ENCODE peak calls at places on chromosomes 2 and 18, in four cellular contexts. One of them, this sample, is unnamed.

GRCh38 chr2:191645032-191645431 is 32.9 kb upstream of the NABP1 start:
- DNase-seq in cardiac fibroblast: no peak
- DNase-seq in A549: no peak
- DNase-seq in CD8-positive, alpha-beta memory T cell: no peak
- DNase-seq in this sample: no peak

GRCh38 chr2:15363142-15363541 is 198.0 kb downstream of the NBAS start:
- DNase-seq in A549: no peak
- DNase-seq in CD8-positive, alpha-beta memory T cell: no peak
- DNase-seq in cardiac fibroblast: peak; percentile 57
- DNase-seq in this sample: peak; percentile 47

GRCh38 chr18:904135-905090 is at the start of gene ADCYAP1:
- DNase-seq in A549: no peak
- DNase-seq in CD8-positive, alpha-beta memory T cell: no peak
- DNase-seq in cardiac fibroblast: peak; percentile 10
- DNase-seq in this sample: no peak

GRCh38 chr18:79217979-79218604 is 148.9 kb downstream of the ATP9B start:
- DNase-seq in CD8-positive, alpha-beta memory T cell: no peak
- DNase-seq in cardiac fibroblast: no peak
- DNase-seq in A549: no peak
- DNase-seq in this sample: no peak

GRCh38 chr2:234468503-234468902 is 28.4 kb downstream of the ARL4C start:
- DNase-seq in CD8-positive, alpha-beta memory T cell: no peak
- DNase-seq in A549: no peak
- DNase-seq in cardiac fibroblast: no peak
- DNase-seq in this sample: no peak

GRCh38 chr2:38255211-38255610 is 121.9 kb downstream of the ATL2 start:
- DNase-seq in cardiac fibroblast: no peak
- DNase-seq in A549: no peak
- DNase-seq in CD8-positive, alpha-beta memory T cell: no peak
- DNase-seq in this sample: no peak

GRCh38 chr2:235570256-235570655 is 76.4 kb downstream of the AGAP1 start:
- DNase-seq in A549: no peak
- DNase-seq in cardiac fibroblast: peak; percentile 28
- DNase-seq in CD8-positive, alpha-beta memory T cell: no peak
- DNase-seq in this sample: no peak

GRCh38 chr18:2994603-2995432 is 18.1 kb downstream of the LPIN2 start:
- DNase-seq in A549: no peak
- DNase-seq in CD8-positive, alpha-beta memory T cell: peak; percentile 73
- DNase-seq in cardiac fibroblast: no peak
- DNase-seq in this sample: no peak

GRCh38 chr2:128389521-128389920 is 70.9 kb upstream of the HS6ST1 start:
- DNase-seq in cardiac fibroblast: no peak
- DNase-seq in CD8-positive, alpha-beta memory T cell: no peak
- DNase-seq in A549: no peak
- DNase-seq in this sample: no peak

GRCh38 chr2:106161938-106162814 is 31.9 kb downstream of the UXS1 start:
- DNase-seq in cardiac fibroblast: peak; percentile 24
- DNase-seq in A549: no peak
- DNase-seq in CD8-positive, alpha-beta memory T cell: no peak
- DNase-seq in this sample: peak; percentile 96

GRCh38 chr18:50201476-50201875 is 6.5 kb upstream of the MYO5B start:
- DNase-seq in cardiac fibroblast: no peak
- DNase-seq in A549: no peak
- DNase-seq in CD8-positive, alpha-beta memory T cell: no peak
- DNase-seq in this sample: no peak

GRCh38 chr18:76463872-76464271 is 31.2 kb downstream of the ZNF516 start:
- DNase-seq in cardiac fibroblast: no peak
- DNase-seq in CD8-positive, alpha-beta memory T cell: no peak
- DNase-seq in A549: no peak
- DNase-seq in this sample: no peak

GRCh38 chr2:3102081-3102914 is 275.3 kb downstream of the EIPR1 start:
- DNase-seq in CD8-positive, alpha-beta memory T cell: no peak
- DNase-seq in cardiac fibroblast: no peak
- DNase-seq in A549: no peak
- DNase-seq in this sample: no peak

GRCh38 chr2:199230091-199230490 is 227.6 kb downstream of the SATB2 start:
- DNase-seq in cardiac fibroblast: peak; percentile 56
- DNase-seq in CD8-positive, alpha-beta memory T cell: no peak
- DNase-seq in A549: no peak
- DNase-seq in this sample: no peak

GRCh38 chr2:128374001-128374710 is 55.5 kb upstream of the HS6ST1 start:
- DNase-seq in cardiac fibroblast: no peak
- DNase-seq in A549: no peak
- DNase-seq in CD8-positive, alpha-beta memory T cell: no peak
- DNase-seq in this sample: no peak

GRCh38 chr18:26482567-26482966 is 65.8 kb downstream of the KCTD1 start:
- DNase-seq in cardiac fibroblast: no peak
- DNase-seq in CD8-positive, alpha-beta memory T cell: no peak
- DNase-seq in A549: no peak
- DNase-seq in this sample: no peak

GRCh38 chr18:30446605-30447004 is 595.9 kb downstream of the DSC3 start:
- DNase-seq in cardiac fibroblast: no peak
- DNase-seq in CD8-positive, alpha-beta memory T cell: no peak
- DNase-seq in A549: no peak
- DNase-seq in this sample: no peak

GRCh38 chr18:80246656-80247402 is 485 bp downstream of the PARD6G start:
- DNase-seq in cardiac fibroblast: peak; percentile 21
- DNase-seq in CD8-positive, alpha-beta memory T cell: peak; percentile 11
- DNase-seq in A549: peak; percentile 10
- DNase-seq in this sample: no peak

GRCh38 chr2:185316383-185316782 is 422.2 kb upstream of the FSIP2 start:
- DNase-seq in CD8-positive, alpha-beta memory T cell: no peak
- DNase-seq in A549: no peak
- DNase-seq in cardiac fibroblast: no peak
- DNase-seq in this sample: no peak

GRCh38 chr2:35973132-35973736 is 382.3 kb upstream of the CRIM1 start:
- DNase-seq in CD8-positive, alpha-beta memory T cell: no peak
- DNase-seq in A549: peak; percentile 7
- DNase-seq in cardiac fibroblast: peak; percentile 53
- DNase-seq in this sample: peak; percentile 25

GRCh38 chr2:172861632-172862031 is 126.0 kb downstream of the RAPGEF4 start:
- DNase-seq in A549: no peak
- DNase-seq in CD8-positive, alpha-beta memory T cell: no peak
- DNase-seq in cardiac fibroblast: no peak
- DNase-seq in this sample: no peak

GRCh38 chr2:172862077-172862476 is 126.4 kb downstream of the RAPGEF4 start:
- DNase-seq in A549: no peak
- DNase-seq in cardiac fibroblast: no peak
- DNase-seq in CD8-positive, alpha-beta memory T cell: no peak
- DNase-seq in this sample: no peak

GRCh38 chr2:172858473-172858745 is 122.8 kb downstream of the RAPGEF4 start:
- DNase-seq in CD8-positive, alpha-beta memory T cell: no peak
- DNase-seq in A549: no peak
- DNase-seq in cardiac fibroblast: no peak
- DNase-seq in this sample: no peak

GRCh38 chr2:172861163-172861562 is 125.5 kb downstream of the RAPGEF4 start:
- DNase-seq in A549: no peak
- DNase-seq in CD8-positive, alpha-beta memory T cell: no peak
- DNase-seq in cardiac fibroblast: no peak
- DNase-seq in this sample: no peak

DNA sequence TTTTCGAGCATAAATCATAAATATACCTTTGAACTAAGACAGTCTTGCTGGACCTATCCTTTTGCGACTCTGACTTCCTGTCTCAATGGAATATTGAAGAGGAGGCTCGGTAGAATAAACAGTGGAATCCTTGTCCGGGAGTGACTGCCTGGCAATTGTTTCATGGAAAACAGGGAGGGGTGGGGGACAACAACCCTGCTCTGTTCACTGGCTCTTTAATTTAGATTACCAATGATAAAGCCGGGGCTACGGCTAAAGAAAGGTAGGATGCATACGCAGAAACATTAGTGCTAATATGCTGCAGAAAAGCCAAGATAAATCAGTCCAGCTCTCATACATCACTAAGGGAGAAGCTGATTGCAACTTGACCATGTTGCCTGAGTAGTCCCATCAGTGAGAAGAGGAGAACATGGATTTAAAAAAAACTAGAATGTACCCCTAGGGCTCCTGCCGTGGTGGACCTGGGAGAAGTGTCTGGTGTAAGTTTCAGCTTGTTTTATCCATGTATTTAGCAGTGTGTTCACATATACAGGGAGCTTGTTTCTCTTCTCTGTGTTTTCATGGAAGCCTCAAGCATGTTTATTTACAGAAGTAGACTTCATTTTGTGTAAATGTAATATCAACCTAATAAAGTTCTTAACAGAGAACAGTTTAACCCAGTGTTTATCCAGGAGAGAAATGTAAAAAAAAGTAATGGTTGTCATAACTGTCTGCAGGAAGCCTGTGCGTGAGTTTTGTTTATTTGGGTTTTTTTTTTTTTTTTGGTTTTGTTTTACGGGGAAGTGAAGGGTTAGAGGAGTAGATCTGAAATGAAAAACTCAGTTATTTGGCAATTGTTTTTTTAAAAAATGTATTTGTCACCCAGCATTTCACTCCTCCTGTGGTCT is 124.4 kb downstream of the RAPGEF4 start:
- DNase-seq in CD8-positive, alpha-beta memory T cell: no peak
- DNase-seq in cardiac fibroblast: peak; percentile 3
- DNase-seq in A549: no peak
- DNase-seq in this sample: no peak
- H3K4me3 ChIP-seq in CD8-positive, alpha-beta memory T cell: no peak overlapping the region
- H3K4me3 ChIP-seq in cardiac fibroblast: no peak overlapping the region
- H3K4me3 ChIP-seq in A549: no peak overlapping the region
- H3K4me3 ChIP-seq in this sample: no peak overlapping the region

DNA sequence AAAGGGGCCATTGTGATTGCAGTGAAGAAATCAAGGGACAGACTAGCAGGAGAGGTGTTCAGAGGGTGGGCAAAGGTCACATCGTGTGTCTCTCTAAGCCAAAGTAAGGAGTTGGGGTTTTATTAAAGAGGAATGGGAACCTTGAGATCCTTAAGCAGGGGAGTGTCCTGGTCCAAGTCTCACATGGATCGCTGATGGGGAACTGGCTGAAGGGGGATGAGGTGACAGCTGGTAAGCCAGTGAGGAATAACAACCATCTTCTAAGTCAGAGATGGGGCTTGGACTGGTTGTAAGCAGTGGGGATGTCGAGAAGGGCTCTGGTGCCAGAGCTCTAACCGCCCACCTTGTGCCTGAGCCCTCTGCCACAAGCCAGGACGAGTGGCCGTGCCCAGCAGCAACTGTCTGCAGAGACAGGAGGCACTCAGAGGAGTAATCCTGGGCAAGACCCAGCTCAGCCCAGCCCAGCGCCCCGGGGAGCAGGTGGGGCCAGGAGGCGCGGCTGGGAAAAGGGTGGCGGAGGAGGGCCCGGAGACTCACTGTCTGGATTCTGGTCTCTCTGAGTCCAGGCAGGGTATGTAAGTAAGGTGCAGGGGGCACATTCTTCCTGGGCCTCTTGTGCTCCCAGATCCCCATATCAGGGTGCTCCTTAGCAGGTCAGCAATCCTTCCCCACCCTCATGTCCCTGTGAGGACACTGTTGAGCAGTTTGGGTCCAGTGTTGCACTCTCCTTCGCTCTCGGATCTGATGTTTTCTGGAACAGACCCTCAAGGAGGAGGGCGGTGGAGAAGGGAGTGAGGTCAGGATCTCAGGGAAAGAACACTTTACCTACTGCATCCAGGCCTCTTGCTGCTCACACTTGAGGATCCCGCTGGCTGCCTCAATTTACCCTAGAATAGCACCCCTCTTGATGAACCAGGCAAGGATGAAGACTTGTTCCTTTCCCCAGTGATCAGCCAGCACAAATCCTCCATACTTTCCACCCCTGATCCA is 13.8 kb downstream of the WNT10A start:
- DNase-seq in CD8-positive, alpha-beta memory T cell: no peak
- DNase-seq in A549: no peak
- DNase-seq in cardiac fibroblast: no peak
- DNase-seq in this sample: no peak
- H3K4me3 ChIP-seq in CD8-positive, alpha-beta memory T cell: peak overlapping the region; percentile 57
- H3K4me3 ChIP-seq in A549: no peak overlapping the region
- H3K4me3 ChIP-seq in cardiac fibroblast: no peak overlapping the region
- H3K4me3 ChIP-seq in this sample: no peak overlapping the region

GRCh38 chr2:238126775-238127164 is 11.7 kb upstream of the KLHL30 start:
- DNase-seq in cardiac fibroblast: no peak
- DNase-seq in A549: no peak
- DNase-seq in CD8-positive, alpha-beta memory T cell: no peak
- DNase-seq in this sample: no peak
- H3K4me3 ChIP-seq in cardiac fibroblast: no peak overlapping the region
- H3K4me3 ChIP-seq in A549: no peak overlapping the region
- H3K4me3 ChIP-seq in CD8-positive, alpha-beta memory T cell: no peak overlapping the region
- H3K4me3 ChIP-seq in this sample: no peak overlapping the region

DNA sequence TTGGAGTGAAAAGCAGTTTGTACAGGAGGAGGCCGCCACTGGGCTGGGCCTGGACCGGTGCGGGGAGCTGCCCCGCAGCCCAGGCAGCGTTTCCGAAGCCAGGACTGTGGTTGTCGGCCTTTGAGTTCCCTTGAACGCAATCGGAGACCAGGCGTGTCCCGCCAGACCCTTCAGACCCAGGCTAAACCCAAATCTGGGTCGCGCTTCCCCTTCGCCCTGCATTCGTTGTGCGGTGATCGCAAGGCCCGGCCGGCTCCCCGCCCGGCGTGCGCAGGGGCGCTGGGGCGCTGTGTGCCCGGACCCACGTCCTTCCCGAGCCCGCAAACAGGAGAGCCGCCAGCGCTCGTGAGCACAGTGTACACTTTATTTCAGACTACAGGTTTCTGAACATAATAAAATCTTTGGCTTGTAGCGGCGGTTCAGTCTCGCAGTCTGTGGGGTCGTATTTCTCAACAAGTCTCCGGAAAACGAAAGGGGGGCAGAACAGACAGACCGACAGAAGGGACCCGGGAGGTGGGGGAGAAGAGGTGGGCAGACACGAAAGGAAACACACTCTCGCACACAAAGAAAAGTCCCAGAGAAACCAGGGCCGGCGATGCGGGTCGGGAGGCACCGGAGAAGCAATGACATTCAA is 5.5 kb downstream of the EN1 start:
- DNase-seq in CD8-positive, alpha-beta memory T cell: no peak
- DNase-seq in cardiac fibroblast: no peak
- DNase-seq in A549: no peak
- DNase-seq in this sample: no peak
- H3K4me3 ChIP-seq in CD8-positive, alpha-beta memory T cell: peak overlapping the region; percentile 22
- H3K4me3 ChIP-seq in cardiac fibroblast: no peak overlapping the region
- H3K4me3 ChIP-seq in A549: no peak overlapping the region
- H3K4me3 ChIP-seq in this sample: no peak overlapping the region

GRCh38 chr18:23231340-23232021 is 96.2 kb downstream of the CABLES1 start:
- DNase-seq in cardiac fibroblast: peak; percentile 99
- DNase-seq in CD8-positive, alpha-beta memory T cell: peak; percentile 84
- DNase-seq in A549: no peak
- DNase-seq in this sample: peak; percentile 69
- H3K4me3 ChIP-seq in cardiac fibroblast: no peak overlapping the region
- H3K4me3 ChIP-seq in CD8-positive, alpha-beta memory T cell: peak overlapping the region; percentile 3
- H3K4me3 ChIP-seq in A549: no peak overlapping the region
- H3K4me3 ChIP-seq in this sample: no peak overlapping the region

DNA sequence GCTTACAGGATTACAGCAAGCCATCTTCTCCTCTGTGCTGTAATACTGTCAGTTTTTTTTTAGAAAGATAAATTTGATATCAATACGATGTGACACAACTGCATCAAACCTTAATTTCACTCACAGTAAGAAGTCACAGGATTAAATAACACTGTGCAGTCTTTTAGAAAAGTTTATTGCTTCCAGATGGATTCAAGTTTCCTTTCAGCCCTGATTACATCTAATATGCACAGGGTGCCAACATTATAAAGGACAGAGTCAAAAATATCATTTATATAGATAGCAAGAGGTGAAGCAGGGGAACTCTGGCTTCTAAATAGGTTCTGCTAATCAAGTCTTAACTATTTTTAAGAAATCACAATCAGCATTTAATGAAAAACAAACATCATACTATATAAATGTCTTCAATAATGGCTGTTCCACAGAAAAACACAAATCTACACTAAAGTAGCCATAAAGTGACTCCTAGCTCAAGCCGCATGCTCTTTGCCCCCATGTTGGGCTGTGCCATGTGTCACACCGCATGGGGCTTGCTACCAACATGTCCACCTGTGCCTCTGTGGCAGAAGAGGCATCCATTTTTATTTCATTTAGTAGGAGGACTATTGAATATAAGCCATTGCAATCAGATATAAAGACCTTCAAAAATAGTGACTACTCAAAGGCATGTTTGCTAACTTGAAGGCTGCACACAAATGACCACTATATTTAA is 35.0 kb downstream of the CERKL start:
- DNase-seq in cardiac fibroblast: no peak
- DNase-seq in CD8-positive, alpha-beta memory T cell: no peak
- DNase-seq in A549: no peak
- DNase-seq in this sample: no peak
- H3K4me3 ChIP-seq in cardiac fibroblast: no peak overlapping the region
- H3K4me3 ChIP-seq in CD8-positive, alpha-beta memory T cell: no peak overlapping the region
- H3K4me3 ChIP-seq in A549: no peak overlapping the region
- H3K4me3 ChIP-seq in this sample: no peak overlapping the region

This sample was measured in epithelial cell of proximal tubule.